ENCODE peak calls at places on chromosome 1, in four cellular contexts. B is dorsolateral prefrontal cortex, C is upper lobe of left lung, D is left ventricle myocardium inferior. P is an unnamed sample.

GRCh38 chr1:226804907-226805759 is 65.3 kb upstream of the PSEN2 start:
- DNase-seq in B (peak), D (no peak), C (no peak), P (no peak)

GRCh38 chr1:65225179-65225578 is 77.2 kb downstream of the AK4 start:
- DNase-seq in C (no peak), D (no peak), B (no peak), P (no peak)

GRCh38 chr1:192758492-192758891 is 50.3 kb upstream of the RGS2 start:
- DNase-seq in B (no peak), C (no peak), D (no peak), P (no peak)

GRCh38 chr1:91120421-91120820 is 98.6 kb upstream of the ZNF644 start:
- DNase-seq in B (no peak), D (no peak), C (peak), P (no peak)

GRCh38 chr1:6198646-6199297 is 623 bp downstream of the RPL22 start:
- DNase-seq in C (no peak), B (no peak), D (no peak), P (no peak)

GRCh38 chr1:12182410-12182946 is 15.7 kb downstream of the TNFRSF1B start:
- DNase-seq in C (no peak), D (no peak), B (no peak), P (no peak)

GRCh38 chr1:117275055-117275454 is 64.3 kb upstream of the VTCN1 start:
- DNase-seq in B (no peak), D (no peak), C (no peak), P (no peak)

GRCh38 chr1:34781071-34781843 is at the start of gene GJB3:
- DNase-seq in C (no peak), D (no peak), B (peak), P (no peak)

GRCh38 chr1:40377512-40377911 is 4.0 kb downstream of the SMAP2 start:
- DNase-seq in B (no peak), C (no peak), D (no peak), P (no peak)

GRCh38 chr1:5914676-5915285 is 77.4 kb downstream of the NPHP4 start:
- DNase-seq in B (peak), D (no peak), C (no peak), P (no peak)

GRCh38 chr1:159790237-159790917 is 9.6 kb downstream of the DUSP23 start:
- DNase-seq in C (peak), B (no peak), D (no peak), P (no peak)

GRCh38 chr1:235597867-235598553 is 51.6 kb downstream of the GNG4 start:
- DNase-seq in B (no peak), D (no peak), C (no peak), P (no peak)

GRCh38 chr1:165884009-165884689 is 56.7 kb downstream of the UCK2 start:
- DNase-seq in D (no peak), B (no peak), C (no peak), P (no peak)

GRCh38 chr1:162680419-162681126 is 48.3 kb downstream of the DDR2 start:
- DNase-seq in C (no peak), B (no peak), D (no peak), P (no peak)

GRCh38 chr1:9101510-9102146 is 27.3 kb downstream of the GPR157 start:
- DNase-seq in D (no peak), B (no peak), C (no peak), P (no peak)

GRCh38 chr1:1430114-1430982 is 5.1 kb upstream of the VWA1 start:
- DNase-seq in C (peak), D (peak), B (peak), P (no peak)

GRCh38 chr1:36119451-36119850 is 5.6 kb downstream of the COL8A2 start:
- DNase-seq in C (no peak), D (no peak), B (no peak), P (no peak)

GRCh38 chr1:44543064-44543815 is 131.0 kb downstream of the TMEM53 start:
- DNase-seq in C (no peak), B (no peak), D (no peak), P (no peak)

GRCh38 chr1:117842408-117843170 is 86.8 kb downstream of the GDAP2 start:
- DNase-seq in C (no peak), D (no peak), B (no peak), P (no peak)

GRCh38 chr1:86990826-86991225 is 76.4 kb downstream of the HS2ST1 start:
- DNase-seq in C (no peak), B (no peak), D (no peak), P (no peak)

GRCh38 chr1:161133220-161133740 is 813 bp upstream of the DEDD start:
- DNase-seq in D (no peak), C (no peak), B (no peak), P (no peak)

GRCh38 chr1:222392571-222392970 is 155.3 kb downstream of the HHIPL2 start:
- DNase-seq in D (no peak), B (no peak), C (no peak), P (no peak)

GRCh38 chr1:31764307-31765040 is at the start of gene ADGRB2:
- DNase-seq in D (no peak), C (no peak), B (no peak), P (peak)

GRCh38 chr1:17043676-17044075 is 10.2 kb downstream of the SDHB start:
- DNase-seq in D (no peak), B (no peak), C (no peak), P (no peak)

GRCh38 chr1:17046043-17046657 is 7.7 kb downstream of the SDHB start:
- DNase-seq in D (no peak), B (no peak), C (no peak), P (no peak)

GRCh38 chr1:17047924-17048323 is 5.9 kb downstream of the SDHB start:
- DNase-seq in D (no peak), C (no peak), B (no peak), P (no peak)

GRCh38 chr1:17045623-17046022 is 8.2 kb downstream of the SDHB start:
- DNase-seq in D (no peak), C (peak), B (no peak), P (no peak)

DNA sequence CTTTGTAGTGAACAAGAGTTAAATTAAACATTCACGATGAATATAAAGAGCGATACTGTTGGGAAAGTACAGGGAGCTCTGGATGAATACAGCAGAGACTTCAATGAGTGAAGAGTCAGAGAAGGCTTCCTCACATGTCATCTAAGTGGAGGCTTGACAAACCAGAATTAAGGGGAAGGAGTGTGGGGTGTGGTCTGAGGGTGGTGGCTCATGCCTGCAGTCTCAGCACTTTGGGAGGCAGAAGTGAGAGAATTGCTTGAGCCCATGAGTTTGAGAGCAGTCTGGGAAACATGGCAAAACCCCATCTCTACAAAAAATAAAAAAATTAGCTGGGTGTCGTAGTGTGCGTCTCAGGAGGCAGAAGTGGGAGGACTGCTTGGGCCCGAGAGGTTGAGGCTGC is 8.7 kb downstream of the SDHB start:
- DNase-seq in D (no peak), B (no peak), C (no peak), P (no peak)
- TF ChIP-seq CTCF in D (no peak), B (no peak), C (no peak), P (no peak)

GRCh38 chr1:180502361-180503273 is at the start of gene ACBD6:
- DNase-seq in C (peak), D (peak), B (peak), P (peak)

GRCh38 chr1:180503274-180503862 is 991 bp upstream of the ACBD6 start:
- DNase-seq in D (no peak), C (no peak), B (no peak), P (no peak)

GRCh38 chr1:180504186-180504585 is 1.8 kb upstream of the ACBD6 start:
- DNase-seq in B (no peak), C (no peak), D (no peak), P (no peak)

GRCh38 chr1:180500689-180501088 is 1.7 kb downstream of the ACBD6 start:
- DNase-seq in B (no peak), D (no peak), C (no peak), P (no peak)

GRCh38 chr1:180501865-180502360 is 464 bp downstream of the ACBD6 start:
- DNase-seq in C (peak), D (no peak), B (no peak), P (no peak)
- TF ChIP-seq CTCF in C (no peak), D (no peak), B (no peak), P (no peak)

GRCh38 chr1:25945756-25946155 is 39.5 kb upstream of the STMN1 start:
- DNase-seq in C (no peak), D (no peak), B (no peak), P (no peak)
- TF ChIP-seq CTCF in C (no peak), D (no peak), B (no peak), P (no peak)

DNA sequence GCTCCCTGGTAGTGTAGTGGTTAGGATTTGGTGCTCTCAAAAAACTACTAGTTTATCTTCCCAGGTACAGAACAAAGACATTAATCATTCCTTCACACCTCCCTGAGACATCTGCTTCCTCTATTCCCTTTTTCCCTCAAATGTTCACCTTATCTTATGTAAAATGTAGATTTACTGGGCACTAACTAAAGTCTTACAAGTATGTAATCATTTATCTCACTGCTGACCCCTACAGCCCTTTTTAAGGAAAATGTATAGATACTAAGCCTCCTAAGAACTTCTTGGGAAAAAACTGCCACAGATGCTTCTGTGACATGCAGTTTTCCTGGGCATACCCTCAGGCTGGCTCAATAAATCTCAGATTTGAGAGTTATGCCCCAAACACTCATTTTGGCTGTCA is 50.8 kb upstream of the NEK7 start:
- DNase-seq in C (no peak), B (no peak), D (no peak), P (no peak)
- TF ChIP-seq CTCF in C (no peak), B (no peak), D (no peak), P (no peak)

GRCh38 chr1:211520641-211521040 is 28.7 kb upstream of the RD3 start:
- DNase-seq in B (no peak), C (no peak), D (no peak), P (no peak)
- TF ChIP-seq CTCF in B (no peak), C (no peak), D (no peak), P (no peak)

GRCh38 chr1:156525856-156526479 is 25.4 kb upstream of the MEF2D start:
- DNase-seq in B (no peak), C (no peak), D (no peak), P (no peak)

GRCh38 chr1:156528875-156529425 is 28.4 kb upstream of the MEF2D start:
- DNase-seq in C (no peak), B (no peak), D (no peak), P (no peak)

GRCh38 chr1:156527584-156527983 is 27.0 kb upstream of the MEF2D start:
- DNase-seq in B (no peak), C (no peak), D (no peak), P (no peak)

GRCh38 chr1:156530006-156530405 is 29.4 kb upstream of the MEF2D start:
- DNase-seq in D (no peak), C (no peak), B (no peak), P (no peak)

DNA sequence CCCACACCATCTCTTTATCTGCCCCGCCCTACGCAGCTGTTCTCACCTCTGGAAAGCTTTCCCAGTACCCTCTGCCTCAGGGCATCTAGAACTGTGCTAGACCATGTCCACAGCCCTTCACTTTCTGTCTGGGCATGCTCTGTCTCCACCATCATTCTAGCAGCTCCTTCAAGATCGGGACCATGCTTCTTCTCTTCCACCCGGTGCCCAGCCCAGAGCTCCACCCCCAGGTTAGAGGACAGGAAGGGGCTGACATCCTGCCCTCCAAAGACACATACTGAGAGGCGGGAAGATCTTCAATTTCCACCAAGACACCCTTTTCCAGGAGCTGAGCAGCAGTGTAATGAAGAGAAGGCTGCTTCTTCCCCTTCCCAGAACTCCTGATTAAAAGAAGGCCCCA is 27.7 kb upstream of the MEF2D start:
- DNase-seq in B (no peak), D (no peak), C (no peak), P (no peak)
- TF ChIP-seq CTCF in B (no peak), D (no peak), C (no peak), P (no peak)

GRCh38 chr1:246153796-246154212 is 353.3 kb downstream of the SMYD3 start:
- DNase-seq in C (no peak), B (no peak), D (no peak), P (no peak)

GRCh38 chr1:246152986-246153431 is 354.1 kb downstream of the SMYD3 start:
- DNase-seq in B (no peak), D (no peak), C (no peak), P (no peak)

GRCh38 chr1:246149543-246149942 is 357.5 kb downstream of the SMYD3 start:
- DNase-seq in B (no peak), D (no peak), C (no peak), P (no peak)

GRCh38 chr1:246155923-246156322 is 351.2 kb downstream of the SMYD3 start:
- DNase-seq in C (no peak), B (no peak), D (no peak), P (no peak)

DNA sequence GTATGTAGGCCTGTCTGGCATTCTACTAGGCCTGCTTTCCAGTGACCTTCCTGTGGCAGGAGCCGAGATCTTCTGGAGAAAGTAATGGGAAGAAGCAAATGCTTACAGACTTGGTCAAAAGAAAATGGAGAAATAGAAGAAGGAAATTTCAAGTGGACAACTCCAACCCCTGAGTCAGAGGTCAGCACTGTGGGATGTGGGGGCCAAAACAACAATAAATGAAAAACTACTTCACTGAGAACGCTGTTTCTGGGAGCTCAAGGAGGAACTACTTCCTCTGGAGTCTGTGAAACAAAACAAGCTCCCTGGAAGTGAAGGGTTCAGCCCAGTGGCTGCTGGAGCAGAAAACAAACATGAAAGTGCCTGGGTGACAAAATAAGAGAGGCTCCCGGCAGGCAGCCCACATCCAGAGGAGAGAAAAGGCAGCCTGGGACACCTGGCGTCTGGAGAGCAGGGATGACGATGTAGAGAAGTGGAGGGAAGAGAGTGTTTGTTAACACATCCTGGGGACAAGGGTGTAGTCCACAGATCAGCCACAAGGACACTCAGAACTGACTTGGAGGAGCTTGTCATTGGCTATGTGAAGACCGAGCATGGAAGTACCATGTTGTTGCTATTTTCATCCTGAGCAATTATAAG is 355.2 kb downstream of the SMYD3 start:
- DNase-seq in D (no peak), B (no peak), C (no peak), P (no peak)
- TF ChIP-seq CTCF in D (no peak), B (no peak), C (no peak), P (no peak)